ENCODE peak calls at places on chromosomes 4 and X, in four cellular contexts. X is RKO; H is stimulated activated naive CD8-positive, alpha-beta T cell treated with anti-CD3 and anti-CD28 coated beads, Interleukin-15, Interleukin-2, amounts not matched to agents 100 U/mL and 50 U/mL, for 24 hours; I is stimulated activated CD4-positive, alpha-beta T cell treated with anti-CD3 and anti-CD28 coated beads, Interleukin-4, amount 100 ng/mL, for 1 hour. S is an unnamed sample.

GRCh38 chrX:103413981-103414380 is 37.6 kb downstream of the BEX3 start:
- DNase-seq in I (no peak), X (no peak), H (no peak), S (no peak)

GRCh38 chrX:113726009-113726408 is 857.9 kb upstream of the HTR2C start:
- DNase-seq in I (no peak), H (no peak), X (no peak), S (no peak)

GRCh38 chr4:156959298-156959702 is 12.3 kb downstream of the PDGFC start:
- DNase-seq in H (no peak), X (no peak), I (no peak), S (no peak)

GRCh38 chr4:115851918-115852766 is 738.7 kb upstream of the NDST4 start:
- DNase-seq in H (peak; percentile 12), X (peak; percentile 48), I (no peak), S (no peak)

GRCh38 chrX:41705042-41705441 is 16.3 kb downstream of the GPR34 start:
- DNase-seq in H (no peak), I (no peak), X (no peak), S (no peak)

GRCh38 chr4:88297131-88297530 is 12.8 kb upstream of the PPM1K start:
- DNase-seq in I (no peak), H (no peak), X (no peak), S (no peak)

GRCh38 chrX:63884821-63885790 is 100.1 kb upstream of the ARHGEF9 start:
- DNase-seq in I (no peak), H (no peak), X (no peak), S (no peak)

GRCh38 chr4:73446336-73446938 is 10.4 kb downstream of the AFP start:
- DNase-seq in I (no peak), H (no peak), X (peak; percentile 87), S (no peak)

GRCh38 chrX:48835524-48836329 is at the start of gene PCSK1N:
- DNase-seq in H (peak; percentile 55), I (no peak), X (no peak), S (no peak)

GRCh38 chrX:154308108-154308946 is 12.7 kb downstream of the TKTL1 start:
- DNase-seq in I (peak; percentile 74), X (peak; percentile 55), H (peak; percentile 86), S (no peak)

GRCh38 chr4:87031946-87032345 is 97.1 kb downstream of the AFF1 start:
- DNase-seq in H (no peak), I (no peak), X (no peak), S (no peak)

GRCh38 chrX:52563105-52563504 is 46.2 kb upstream of the XAGE1B start:
- DNase-seq in H (no peak), X (no peak), I (no peak), S (no peak)

GRCh38 chrX:6954836-6955235 is 192.7 kb upstream of the STS start:
- DNase-seq in H (no peak), I (no peak), X (no peak), S (no peak)

GRCh38 chr4:122826596-122827257 is at the start of gene FGF2:
- DNase-seq in X (no peak), H (peak; percentile 36), I (peak; percentile 30), S (no peak)

GRCh38 chr4:42280327-42281095 is 116.8 kb upstream of the SHISA3 start:
- DNase-seq in I (no peak), H (peak; percentile 29), X (peak; percentile 50), S (no peak)

S was measured in brain pericyte.